ENCODE peak calls at places on chromosome 18, in eight cellular contexts. T is right cardiac atrium, C is epithelial cell of prostate, K is adrenal gland, J is body of pancreas, B is colonic mucosa, H is A673, Y is neural progenitor cell. D is an unnamed sample.

GRCh38 chr18:4589056-4589800 is 134.1 kb upstream of the DLGAP1 start:
- DNase-seq in T (no peak), C (no peak), J (no peak), B (no peak), H (no peak), Y (no peak), K (no peak), D (no peak)

GRCh38 chr18:31490387-31490786 is 7.6 kb upstream of the DSG2 start:
- DNase-seq in Y (no peak), T (no peak), K (no peak), C (peak), J (no peak), B (peak), H (no peak), D (no peak)

GRCh38 chr18:45686892-45687611 is 36.9 kb upstream of the SLC14A1 start:
- DNase-seq in K (no peak), T (no peak), J (no peak), H (no peak), Y (no peak), C (no peak), B (no peak), D (peak)

GRCh38 chr18:10059610-10060468 is 146.0 kb downstream of the VAPA start:
- DNase-seq in B (no peak), Y (no peak), C (no peak), J (no peak), T (peak), H (peak), K (no peak), D (no peak)

GRCh38 chr18:45845410-45845809 is 19.9 kb downstream of the SIGLEC15 start:
- DNase-seq in K (no peak), C (no peak), T (no peak), J (no peak), H (no peak), B (no peak), Y (no peak), D (no peak)

GRCh38 chr18:57273194-57273593 is 79.2 kb upstream of the ST8SIA3 start:
- DNase-seq in C (no peak), Y (no peak), B (no peak), H (no peak), T (no peak), J (no peak), K (no peak), D (no peak)

GRCh38 chr18:59617468-59617932 is 79.7 kb downstream of the CCBE1 start:
- DNase-seq in H (no peak), T (no peak), C (no peak), Y (no peak), J (no peak), B (no peak), K (peak), D (no peak)

GRCh38 chr18:41974661-41975286 is 19.7 kb downstream of the PIK3C3 start:
- DNase-seq in H (no peak), J (no peak), K (no peak), B (no peak), T (no peak), Y (no peak), C (no peak), D (no peak)

GRCh38 chr18:478679-479078 is 21.8 kb downstream of the COLEC12 start:
- DNase-seq in H (no peak), C (no peak), J (no peak), B (no peak), T (no peak), Y (no peak), K (no peak), D (no peak)

GRCh38 chr18:27649621-27650020 is 464.5 kb upstream of the CHST9 start:
- DNase-seq in H (no peak), T (no peak), B (no peak), K (no peak), Y (no peak), J (no peak), C (no peak), D (no peak)

GRCh38 chr18:55910328-55910727 is 322.3 kb upstream of the TCF4 start:
- DNase-seq in T (no peak), Y (no peak), C (no peak), H (no peak), K (no peak), J (no peak), B (no peak), D (no peak)

GRCh38 chr18:42192251-42193248 is 237.5 kb downstream of the PIK3C3 start:
- DNase-seq in J (no peak), T (no peak), K (peak), H (no peak), C (peak), B (no peak), Y (no peak), D (no peak)

GRCh38 chr18:52236134-52236533 is 103.9 kb upstream of the DCC start:
- DNase-seq in T (no peak), H (no peak), C (no peak), K (no peak), J (no peak), B (no peak), Y (no peak), D (no peak)

GRCh38 chr18:28175047-28175929 is 1.6 kb downstream of the CDH2 start:
- DNase-seq in C (no peak), J (no peak), H (no peak), K (peak), B (no peak), T (peak), Y (peak), D (no peak)

GRCh38 chr18:621181-621580 is 24.4 kb downstream of the CLUL1 start:
- DNase-seq in H (no peak), J (no peak), Y (peak), C (no peak), T (no peak), B (no peak), K (no peak), D (no peak)

GRCh38 chr18:5630057-5630765 is 86.4 kb upstream of the EPB41L3 start:
- DNase-seq in K (peak), T (peak), H (peak), J (peak), Y (peak), C (no peak), B (peak), D (peak)

GRCh38 chr18:73670046-73670445 is 477.6 kb downstream of the FBXO15 start:
- DNase-seq in H (no peak), T (no peak), Y (no peak), C (no peak), J (no peak), B (no peak), K (no peak), D (no peak)

GRCh38 chr18:6917082-6917481 is 187.6 kb downstream of the ARHGAP28 start:
- DNase-seq in H (no peak), T (no peak), C (peak), B (no peak), J (no peak), Y (no peak), K (no peak), D (no peak)

GRCh38 chr18:42341423-42341822 is 386.4 kb downstream of the PIK3C3 start:
- DNase-seq in Y (no peak), B (no peak), T (no peak), J (no peak), K (no peak), H (no peak), C (no peak), D (no peak)

GRCh38 chr18:33034212-33034611 is 261.4 kb upstream of the KLHL14 start:
- DNase-seq in B (no peak), C (no peak), J (no peak), K (no peak), H (no peak), Y (no peak), T (no peak), D (no peak)

GRCh38 chr18:56522826-56523225 is 115.6 kb downstream of the TXNL1 start:
- DNase-seq in B (no peak), C (no peak), J (no peak), K (no peak), Y (no peak), H (no peak), T (no peak), D (no peak)

GRCh38 chr18:34772887-34773286 is 62.8 kb downstream of the DTNA start:
- DNase-seq in T (no peak), H (no peak), Y (no peak), B (no peak), K (no peak), J (no peak), C (no peak), D (no peak)

GRCh38 chr18:9775172-9775571 is 67.1 kb downstream of the RAB31 start:
- DNase-seq in K (peak), H (no peak), C (no peak), T (no peak), B (no peak), Y (no peak), J (no peak), D (peak)

GRCh38 chr18:41975287-41975683 is 20.3 kb downstream of the PIK3C3 start:
- DNase-seq in T (no peak), H (no peak), K (no peak), B (no peak), Y (no peak), J (no peak), C (no peak), D (no peak)

GRCh38 chr18:44556296-44556695 is 124.4 kb upstream of the SETBP1 start:
- DNase-seq in T (no peak), J (no peak), H (no peak), K (no peak), C (no peak), Y (no peak), B (no peak), D (no peak)
- H3K27ac ChIP-seq in T (no peak), J (no peak), H (no peak), K (no peak), C (no peak), Y (no peak), B (no peak), D (no peak)

DNA sequence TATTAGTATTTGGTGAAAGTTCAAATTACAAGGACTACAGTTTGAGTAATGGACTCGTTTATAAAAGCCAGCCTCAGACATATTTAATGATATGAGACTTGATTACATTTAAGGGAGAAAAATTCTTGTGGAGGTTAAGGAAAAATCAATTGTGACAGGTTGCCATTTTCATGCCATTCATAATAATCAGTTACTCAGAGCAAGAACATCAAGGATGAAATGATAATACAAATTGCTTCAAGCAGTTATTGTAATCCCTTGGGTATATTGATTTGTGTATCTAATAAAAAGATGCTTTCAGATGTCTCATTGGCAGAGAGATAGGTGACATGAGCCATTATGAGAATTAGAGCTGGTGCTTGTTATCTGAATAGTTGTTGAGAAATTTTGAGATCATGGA is 153.6 kb downstream of the ATP9B start:
- DNase-seq in K (no peak), T (no peak), B (no peak), H (no peak), C (no peak), J (no peak), Y (no peak), D (no peak)
- H3K27ac ChIP-seq in K (no peak), T (no peak), B (no peak), H (no peak), C (no peak), J (no peak), Y (no peak), D (no peak)

DNA sequence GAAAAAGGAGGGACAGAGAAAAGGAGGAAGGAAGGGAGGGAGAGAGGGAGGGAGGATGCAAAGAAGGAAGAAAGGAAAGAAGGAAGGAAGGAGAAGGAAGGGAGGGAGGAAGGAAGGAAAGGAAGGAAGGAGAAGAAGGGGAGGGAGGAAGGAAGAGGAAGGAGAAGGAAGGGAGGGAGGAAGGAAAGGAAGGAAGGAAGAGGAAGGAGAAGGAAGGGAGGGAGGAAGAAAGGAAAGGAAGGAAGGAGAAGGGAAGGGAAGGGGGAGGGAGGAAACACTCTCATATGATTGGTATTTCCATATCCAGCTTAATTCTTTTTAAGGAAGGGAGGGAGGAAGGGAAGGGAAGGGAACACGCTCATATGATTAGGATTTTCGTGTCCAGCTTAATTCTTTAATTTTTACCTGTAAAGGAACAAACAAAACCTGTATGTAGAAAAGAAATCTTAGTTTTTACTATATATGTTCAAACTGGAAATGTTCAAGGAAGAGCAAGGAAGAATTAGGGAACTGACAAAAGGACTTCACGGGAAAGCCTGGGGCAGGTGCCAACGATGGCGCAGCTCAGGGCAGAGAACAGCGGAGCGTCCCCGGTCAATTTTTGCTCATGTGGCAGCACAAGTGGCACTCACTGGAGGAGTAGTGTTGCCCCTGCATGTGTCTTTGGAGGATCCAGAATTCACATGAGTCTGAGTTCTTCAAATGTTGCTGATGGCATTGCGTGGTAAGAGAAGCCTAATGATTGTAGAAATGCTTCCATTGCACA is 228.6 kb downstream of the ZNF516 start:
- DNase-seq in T (no peak), K (no peak), H (no peak), J (no peak), C (no peak), Y (no peak), B (no peak), D (no peak)
- H3K27ac ChIP-seq in T (peak), K (peak), H (no peak), J (peak), C (no peak), Y (no peak), B (no peak), D (peak)

GRCh38 chr18:3027301-3027700 is 14.4 kb upstream of the LPIN2 start:
- DNase-seq in B (no peak), H (no peak), Y (no peak), J (no peak), K (no peak), C (no peak), T (no peak), D (no peak)
- H3K27ac ChIP-seq in B (peak), H (no peak), Y (no peak), J (no peak), K (peak), C (no peak), T (no peak), D (no peak)

GRCh38 chr18:63586966-63587365 is at the start of gene SERPINB13:
- DNase-seq in T (no peak), K (no peak), Y (no peak), H (no peak), C (peak), B (no peak), J (no peak), D (no peak)

GRCh38 chr18:63586431-63586830 is 712 bp upstream of the SERPINB13 start:
- DNase-seq in K (no peak), J (no peak), H (no peak), C (no peak), T (no peak), Y (no peak), B (no peak), D (no peak)

GRCh38 chr18:63590368-63590767 is 3.2 kb downstream of the SERPINB13 start:
- DNase-seq in Y (no peak), J (no peak), B (no peak), T (no peak), K (no peak), C (no peak), H (no peak), D (no peak)

GRCh38 chr18:63588869-63589268 is 1.7 kb downstream of the SERPINB13 start:
- DNase-seq in K (no peak), H (peak), Y (no peak), B (no peak), C (no peak), T (no peak), J (no peak), D (no peak)

GRCh38 chr18:63585988-63586387 is 1.2 kb upstream of the SERPINB13 start:
- DNase-seq in C (no peak), Y (no peak), H (no peak), J (no peak), T (no peak), B (no peak), K (no peak), D (no peak)
- H3K27ac ChIP-seq in C (peak), Y (no peak), H (peak), J (no peak), T (no peak), B (no peak), K (no peak), D (no peak)

GRCh38 chr18:13379930-13380665 is 161.5 kb downstream of the LDLRAD4 start:
- DNase-seq in K (no peak), J (no peak), B (no peak), T (peak), Y (no peak), C (no peak), H (no peak), D (no peak)
- H3K27ac ChIP-seq in K (no peak), J (no peak), B (no peak), T (peak), Y (no peak), C (no peak), H (no peak), D (no peak)

GRCh38 chr18:8701546-8702118 is 3.7 kb upstream of the MTCL1 start:
- DNase-seq in Y (no peak), H (peak), B (no peak), T (no peak), J (no peak), C (no peak), K (no peak), D (no peak)
- H3K27ac ChIP-seq in Y (no peak), H (no peak), B (no peak), T (no peak), J (no peak), C (no peak), K (no peak), D (no peak)

GRCh38 chr18:24539866-24540604 is 79.6 kb downstream of the HRH4 start:
- DNase-seq in K (no peak), C (no peak), T (no peak), H (no peak), J (no peak), Y (no peak), B (no peak), D (no peak)

GRCh38 chr18:24538421-24539264 is 78.2 kb downstream of the HRH4 start:
- DNase-seq in K (no peak), B (no peak), H (no peak), J (no peak), T (no peak), Y (no peak), C (no peak), D (no peak)

GRCh38 chr18:24544141-24544498 is 83.7 kb downstream of the HRH4 start:
- DNase-seq in H (peak), T (no peak), Y (peak), B (no peak), K (no peak), J (no peak), C (no peak), D (no peak)

GRCh38 chr18:24543408-24544140 is 83.1 kb downstream of the HRH4 start:
- DNase-seq in Y (no peak), K (no peak), T (no peak), C (no peak), B (no peak), H (no peak), J (no peak), D (no peak)

GRCh38 chr18:24540896-24541295 is 80.5 kb downstream of the HRH4 start:
- DNase-seq in K (peak), J (no peak), B (no peak), Y (no peak), H (no peak), C (no peak), T (no peak), D (no peak)
- H3K27ac ChIP-seq in K (no peak), J (no peak), B (no peak), Y (no peak), H (no peak), C (no peak), T (no peak), D (no peak)

GRCh38 chr18:47522359-47522758 is 270.9 kb upstream of the SKOR2 start:
- DNase-seq in T (no peak), B (no peak), J (no peak), Y (no peak), K (no peak), H (no peak), C (no peak), D (no peak)

GRCh38 chr18:47520263-47520662 is 268.8 kb upstream of the SKOR2 start:
- DNase-seq in K (no peak), J (no peak), Y (no peak), B (no peak), T (no peak), H (no peak), C (no peak), D (no peak)

GRCh38 chr18:47519277-47519676 is 267.8 kb upstream of the SKOR2 start:
- DNase-seq in H (no peak), Y (no peak), K (no peak), C (no peak), J (no peak), B (no peak), T (no peak), D (no peak)

DNA sequence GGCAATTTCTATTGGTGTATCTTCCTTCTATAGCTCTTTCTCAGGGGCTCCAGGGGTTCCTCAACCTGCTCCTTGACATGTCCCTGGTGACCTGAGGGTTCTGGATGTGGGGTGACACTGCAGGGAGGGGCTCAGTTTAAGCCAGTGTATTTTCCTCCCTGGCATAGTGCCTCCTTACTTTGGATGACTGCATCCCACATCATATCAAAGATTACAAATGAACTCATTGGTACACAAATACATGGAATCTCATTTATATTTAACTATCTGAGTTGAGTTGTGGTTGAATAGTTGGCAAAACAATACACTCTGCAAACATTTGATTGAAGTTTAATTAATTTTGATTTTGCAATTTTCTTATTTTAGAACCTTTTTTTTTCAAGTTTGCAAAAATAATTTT is 268.2 kb upstream of the SKOR2 start:
- DNase-seq in K (no peak), J (no peak), B (no peak), H (no peak), T (no peak), C (no peak), Y (no peak), D (no peak)
- H3K27ac ChIP-seq in K (no peak), J (no peak), B (no peak), H (no peak), T (no peak), C (no peak), Y (no peak), D (no peak)

GRCh38 chr18:8515142-8515865 is 93.9 kb upstream of the RAB12 start:
- DNase-seq in K (no peak), T (no peak), H (no peak), Y (no peak), J (no peak), C (no peak), B (no peak), D (no peak)
- H3K27ac ChIP-seq in K (no peak), T (no peak), H (no peak), Y (no peak), J (no peak), C (no peak), B (no peak), D (no peak)

D was measured in lung.